ENCODE peak calls at places on chromosome 13, in five cellular contexts. One of them, this sample, is unnamed.

GRCh38 chr13:29654807-29655547 is 59.5 kb upstream of the SLC7A1 start:
- DNase-seq in activated CD4-positive, alpha-beta T cell treated with anti-CD3 and anti-CD28 coated beads, Interleukin-2, amount 50 U/mL, for 24 hours: no peak
- DNase-seq in nephron progenitor cell: no peak
- DNase-seq in NCI-H774: no peak
- DNase-seq in CD8-positive, alpha-beta T cell: no peak
- DNase-seq in this sample: no peak

GRCh38 chr13:101757446-101758039 is 305.1 kb downstream of the ITGBL1 start:
- DNase-seq in activated CD4-positive, alpha-beta T cell treated with anti-CD3 and anti-CD28 coated beads, Interleukin-2, amount 50 U/mL, for 24 hours: no peak
- DNase-seq in nephron progenitor cell: no peak
- DNase-seq in NCI-H774: peak; percentile 5
- DNase-seq in CD8-positive, alpha-beta T cell: no peak
- DNase-seq in this sample: no peak

GRCh38 chr13:84430441-84430840 is 548.2 kb upstream of the SLITRK1 start:
- DNase-seq in activated CD4-positive, alpha-beta T cell treated with anti-CD3 and anti-CD28 coated beads, Interleukin-2, amount 50 U/mL, for 24 hours: no peak
- DNase-seq in nephron progenitor cell: no peak
- DNase-seq in NCI-H774: peak; percentile 30
- DNase-seq in CD8-positive, alpha-beta T cell: no peak
- DNase-seq in this sample: no peak

GRCh38 chr13:44465318-44465717 is 91.7 kb downstream of the SERP2 start:
- DNase-seq in activated CD4-positive, alpha-beta T cell treated with anti-CD3 and anti-CD28 coated beads, Interleukin-2, amount 50 U/mL, for 24 hours: no peak
- DNase-seq in nephron progenitor cell: no peak
- DNase-seq in NCI-H774: no peak
- DNase-seq in CD8-positive, alpha-beta T cell: no peak
- DNase-seq in this sample: no peak

GRCh38 chr13:77918391-77919261 is at the start of gene EDNRB:
- DNase-seq in activated CD4-positive, alpha-beta T cell treated with anti-CD3 and anti-CD28 coated beads, Interleukin-2, amount 50 U/mL, for 24 hours: no peak
- DNase-seq in nephron progenitor cell: peak; percentile 29
- DNase-seq in NCI-H774: no peak
- DNase-seq in CD8-positive, alpha-beta T cell: no peak
- DNase-seq in this sample: no peak

GRCh38 chr13:108155185-108156106 is 59.9 kb downstream of the LIG4 start:
- DNase-seq in activated CD4-positive, alpha-beta T cell treated with anti-CD3 and anti-CD28 coated beads, Interleukin-2, amount 50 U/mL, for 24 hours: peak; percentile 37
- DNase-seq in nephron progenitor cell: peak; percentile 71
- DNase-seq in NCI-H774: peak; percentile 77
- DNase-seq in CD8-positive, alpha-beta T cell: peak; percentile 59
- DNase-seq in this sample: peak; percentile 50

GRCh38 chr13:113880651-113881611 is 17.1 kb upstream of the GAS6 start:
- DNase-seq in activated CD4-positive, alpha-beta T cell treated with anti-CD3 and anti-CD28 coated beads, Interleukin-2, amount 50 U/mL, for 24 hours: no peak
- DNase-seq in nephron progenitor cell: no peak
- DNase-seq in NCI-H774: no peak
- DNase-seq in CD8-positive, alpha-beta T cell: no peak
- DNase-seq in this sample: no peak

GRCh38 chr13:99313473-99313872 is 6.3 kb upstream of the GPR183 start:
- DNase-seq in activated CD4-positive, alpha-beta T cell treated with anti-CD3 and anti-CD28 coated beads, Interleukin-2, amount 50 U/mL, for 24 hours: no peak
- DNase-seq in nephron progenitor cell: no peak
- DNase-seq in NCI-H774: no peak
- DNase-seq in CD8-positive, alpha-beta T cell: no peak
- DNase-seq in this sample: no peak

GRCh38 chr13:33217256-33217655 is 68.3 kb downstream of the STARD13 start:
- DNase-seq in activated CD4-positive, alpha-beta T cell treated with anti-CD3 and anti-CD28 coated beads, Interleukin-2, amount 50 U/mL, for 24 hours: no peak
- DNase-seq in nephron progenitor cell: no peak
- DNase-seq in NCI-H774: no peak
- DNase-seq in CD8-positive, alpha-beta T cell: no peak
- DNase-seq in this sample: no peak

GRCh38 chr13:22017226-22017625 is 346.4 kb downstream of the FGF9 start:
- DNase-seq in activated CD4-positive, alpha-beta T cell treated with anti-CD3 and anti-CD28 coated beads, Interleukin-2, amount 50 U/mL, for 24 hours: no peak
- DNase-seq in nephron progenitor cell: no peak
- DNase-seq in NCI-H774: no peak
- DNase-seq in CD8-positive, alpha-beta T cell: no peak
- DNase-seq in this sample: no peak

GRCh38 chr13:85204668-85205344 is 594.4 kb downstream of the SLITRK6 start:
- DNase-seq in activated CD4-positive, alpha-beta T cell treated with anti-CD3 and anti-CD28 coated beads, Interleukin-2, amount 50 U/mL, for 24 hours: no peak
- DNase-seq in nephron progenitor cell: no peak
- DNase-seq in NCI-H774: no peak
- DNase-seq in CD8-positive, alpha-beta T cell: no peak
- DNase-seq in this sample: no peak

GRCh38 chr13:44453881-44454280 is 80.3 kb downstream of the SERP2 start:
- DNase-seq in activated CD4-positive, alpha-beta T cell treated with anti-CD3 and anti-CD28 coated beads, Interleukin-2, amount 50 U/mL, for 24 hours: no peak
- DNase-seq in nephron progenitor cell: no peak
- DNase-seq in NCI-H774: no peak
- DNase-seq in CD8-positive, alpha-beta T cell: no peak
- DNase-seq in this sample: no peak

GRCh38 chr13:21079206-21079605 is 17.8 kb upstream of the LATS2 start:
- DNase-seq in activated CD4-positive, alpha-beta T cell treated with anti-CD3 and anti-CD28 coated beads, Interleukin-2, amount 50 U/mL, for 24 hours: no peak
- DNase-seq in nephron progenitor cell: no peak
- DNase-seq in NCI-H774: no peak
- DNase-seq in CD8-positive, alpha-beta T cell: no peak
- DNase-seq in this sample: no peak

GRCh38 chr13:50202485-50202884 is 187.2 kb downstream of the KCNRG start:
- DNase-seq in activated CD4-positive, alpha-beta T cell treated with anti-CD3 and anti-CD28 coated beads, Interleukin-2, amount 50 U/mL, for 24 hours: no peak
- DNase-seq in nephron progenitor cell: no peak
- DNase-seq in NCI-H774: no peak
- DNase-seq in CD8-positive, alpha-beta T cell: no peak
- DNase-seq in this sample: no peak

GRCh38 chr13:79491715-79492114 is 10.8 kb downstream of the NDFIP2 start:
- DNase-seq in activated CD4-positive, alpha-beta T cell treated with anti-CD3 and anti-CD28 coated beads, Interleukin-2, amount 50 U/mL, for 24 hours: no peak
- DNase-seq in nephron progenitor cell: no peak
- DNase-seq in NCI-H774: no peak
- DNase-seq in CD8-positive, alpha-beta T cell: no peak
- DNase-seq in this sample: no peak

GRCh38 chr13:26280822-26281221 is 26.9 kb downstream of the CDK8 start:
- DNase-seq in activated CD4-positive, alpha-beta T cell treated with anti-CD3 and anti-CD28 coated beads, Interleukin-2, amount 50 U/mL, for 24 hours: no peak
- DNase-seq in nephron progenitor cell: no peak
- DNase-seq in NCI-H774: no peak
- DNase-seq in CD8-positive, alpha-beta T cell: no peak
- DNase-seq in this sample: no peak

GRCh38 chr13:43698743-43699142 is 88.0 kb downstream of the ENOX1 start:
- DNase-seq in activated CD4-positive, alpha-beta T cell treated with anti-CD3 and anti-CD28 coated beads, Interleukin-2, amount 50 U/mL, for 24 hours: no peak
- DNase-seq in nephron progenitor cell: no peak
- DNase-seq in NCI-H774: no peak
- DNase-seq in CD8-positive, alpha-beta T cell: no peak
- DNase-seq in this sample: no peak

GRCh38 chr13:106100261-106100919 is 435.1 kb downstream of the EFNB2 start:
- DNase-seq in activated CD4-positive, alpha-beta T cell treated with anti-CD3 and anti-CD28 coated beads, Interleukin-2, amount 50 U/mL, for 24 hours: no peak
- DNase-seq in nephron progenitor cell: peak; percentile 29
- DNase-seq in NCI-H774: no peak
- DNase-seq in CD8-positive, alpha-beta T cell: no peak
- DNase-seq in this sample: no peak

GRCh38 chr13:18948012-18948663 is 233.5 kb downstream of the TUBA3C start:
- DNase-seq in activated CD4-positive, alpha-beta T cell treated with anti-CD3 and anti-CD28 coated beads, Interleukin-2, amount 50 U/mL, for 24 hours: no peak
- DNase-seq in nephron progenitor cell: no peak
- DNase-seq in NCI-H774: no peak
- DNase-seq in CD8-positive, alpha-beta T cell: no peak
- DNase-seq in this sample: no peak

GRCh38 chr13:40565282-40566148 is 100.9 kb downstream of the FOXO1 start:
- DNase-seq in activated CD4-positive, alpha-beta T cell treated with anti-CD3 and anti-CD28 coated beads, Interleukin-2, amount 50 U/mL, for 24 hours: no peak
- DNase-seq in nephron progenitor cell: no peak
- DNase-seq in NCI-H774: no peak
- DNase-seq in CD8-positive, alpha-beta T cell: no peak
- DNase-seq in this sample: no peak

GRCh38 chr13:51341804-51342203 is 2.3 kb downstream of the SERPINE3 start:
- DNase-seq in activated CD4-positive, alpha-beta T cell treated with anti-CD3 and anti-CD28 coated beads, Interleukin-2, amount 50 U/mL, for 24 hours: no peak
- DNase-seq in nephron progenitor cell: no peak
- DNase-seq in NCI-H774: no peak
- DNase-seq in CD8-positive, alpha-beta T cell: no peak
- DNase-seq in this sample: no peak

GRCh38 chr13:42746846-42747245 is 34.5 kb upstream of the FAM216B start:
- DNase-seq in activated CD4-positive, alpha-beta T cell treated with anti-CD3 and anti-CD28 coated beads, Interleukin-2, amount 50 U/mL, for 24 hours: no peak
- DNase-seq in nephron progenitor cell: no peak
- DNase-seq in NCI-H774: no peak
- DNase-seq in CD8-positive, alpha-beta T cell: no peak
- DNase-seq in this sample: no peak

GRCh38 chr13:37617162-37617561 is 18.6 kb upstream of the POSTN start:
- DNase-seq in activated CD4-positive, alpha-beta T cell treated with anti-CD3 and anti-CD28 coated beads, Interleukin-2, amount 50 U/mL, for 24 hours: no peak
- DNase-seq in nephron progenitor cell: no peak
- DNase-seq in NCI-H774: no peak
- DNase-seq in CD8-positive, alpha-beta T cell: no peak
- DNase-seq in this sample: no peak

GRCh38 chr13:113926951-113927660 is 46.8 kb downstream of the C13orf46 start:
- DNase-seq in activated CD4-positive, alpha-beta T cell treated with anti-CD3 and anti-CD28 coated beads, Interleukin-2, amount 50 U/mL, for 24 hours: no peak
- DNase-seq in nephron progenitor cell: no peak
- DNase-seq in NCI-H774: no peak
- DNase-seq in CD8-positive, alpha-beta T cell: no peak
- DNase-seq in this sample: no peak

GRCh38 chr13:94269557-94269956 is 209.9 kb downstream of the DCT start:
- DNase-seq in activated CD4-positive, alpha-beta T cell treated with anti-CD3 and anti-CD28 coated beads, Interleukin-2, amount 50 U/mL, for 24 hours: no peak
- DNase-seq in nephron progenitor cell: no peak
- DNase-seq in NCI-H774: no peak
- DNase-seq in CD8-positive, alpha-beta T cell: no peak
- DNase-seq in this sample: no peak

GRCh38 chr13:20191902-20192469 is 752 bp downstream of the GJB2 start:
- DNase-seq in activated CD4-positive, alpha-beta T cell treated with anti-CD3 and anti-CD28 coated beads, Interleukin-2, amount 50 U/mL, for 24 hours: no peak
- DNase-seq in nephron progenitor cell: peak; percentile 23
- DNase-seq in NCI-H774: no peak
- DNase-seq in CD8-positive, alpha-beta T cell: no peak
- DNase-seq in this sample: no peak

GRCh38 chr13:41458939-41459753 is 1.8 kb downstream of the RGCC start:
- DNase-seq in activated CD4-positive, alpha-beta T cell treated with anti-CD3 and anti-CD28 coated beads, Interleukin-2, amount 50 U/mL, for 24 hours: no peak
- DNase-seq in nephron progenitor cell: no peak
- DNase-seq in NCI-H774: no peak
- DNase-seq in CD8-positive, alpha-beta T cell: peak; percentile 67
- DNase-seq in this sample: peak; percentile 48

GRCh38 chr13:93767231-93767916 is 540.8 kb downstream of the GPC6 start:
- DNase-seq in activated CD4-positive, alpha-beta T cell treated with anti-CD3 and anti-CD28 coated beads, Interleukin-2, amount 50 U/mL, for 24 hours: no peak
- DNase-seq in nephron progenitor cell: no peak
- DNase-seq in NCI-H774: no peak
- DNase-seq in CD8-positive, alpha-beta T cell: no peak
- DNase-seq in this sample: no peak

GRCh38 chr13:35866801-35867200 is 264.4 kb downstream of the DCLK1 start:
- DNase-seq in activated CD4-positive, alpha-beta T cell treated with anti-CD3 and anti-CD28 coated beads, Interleukin-2, amount 50 U/mL, for 24 hours: no peak
- DNase-seq in nephron progenitor cell: no peak
- DNase-seq in NCI-H774: no peak
- DNase-seq in CD8-positive, alpha-beta T cell: no peak
- DNase-seq in this sample: no peak

GRCh38 chr13:101570410-101570809 is 117.9 kb downstream of the ITGBL1 start:
- DNase-seq in activated CD4-positive, alpha-beta T cell treated with anti-CD3 and anti-CD28 coated beads, Interleukin-2, amount 50 U/mL, for 24 hours: no peak
- DNase-seq in nephron progenitor cell: no peak
- DNase-seq in NCI-H774: no peak
- DNase-seq in CD8-positive, alpha-beta T cell: no peak
- DNase-seq in this sample: no peak

GRCh38 chr13:73248711-73249580 is 190.1 kb downstream of the KLF5 start:
- DNase-seq in activated CD4-positive, alpha-beta T cell treated with anti-CD3 and anti-CD28 coated beads, Interleukin-2, amount 50 U/mL, for 24 hours: no peak
- DNase-seq in nephron progenitor cell: no peak
- DNase-seq in NCI-H774: no peak
- DNase-seq in CD8-positive, alpha-beta T cell: no peak
- DNase-seq in this sample: no peak

GRCh38 chr13:51519839-51520238 is 64.4 kb upstream of the WDFY2 start:
- DNase-seq in activated CD4-positive, alpha-beta T cell treated with anti-CD3 and anti-CD28 coated beads, Interleukin-2, amount 50 U/mL, for 24 hours: no peak
- DNase-seq in nephron progenitor cell: no peak
- DNase-seq in NCI-H774: no peak
- DNase-seq in CD8-positive, alpha-beta T cell: no peak
- DNase-seq in this sample: no peak

GRCh38 chr13:83378901-83379300 is 503.4 kb downstream of the SLITRK1 start:
- DNase-seq in activated CD4-positive, alpha-beta T cell treated with anti-CD3 and anti-CD28 coated beads, Interleukin-2, amount 50 U/mL, for 24 hours: no peak
- DNase-seq in nephron progenitor cell: no peak
- DNase-seq in NCI-H774: no peak
- DNase-seq in CD8-positive, alpha-beta T cell: no peak
- DNase-seq in this sample: no peak